ENCODE peak calls at places on chromosomes 6 and 20, in four cellular contexts. B is BE2C, V is endothelial cell, O is brain microvascular endothelial cell. G is an unnamed sample.

GRCh38 chr20:64239449-64240242 is 15.9 kb upstream of the PCMTD2 start:
- DNase-seq in B (no peak), V (no peak), O (no peak), G (no peak)

GRCh38 chr20:20501128-20501527 is 133.2 kb downstream of the INSM1 start:
- DNase-seq in B (no peak), V (no peak), O (no peak), G (no peak)

GRCh38 chr6:70210462-70210861 is 92.4 kb downstream of the COL9A1 start:
- DNase-seq in B (no peak), V (no peak), O (no peak), G (no peak)

GRCh38 chr6:117483645-117484016 is 1.2 kb downstream of the DCBLD1 start:
- DNase-seq in B (peak), V (no peak), O (no peak), G (no peak)

GRCh38 chr20:5919634-5920544 is 30.4 kb downstream of the TRMT6 start:
- DNase-seq in B (no peak), V (no peak), O (peak), G (no peak)

GRCh38 chr6:142683688-142684087 is 261.3 kb downstream of the HIVEP2 start:
- DNase-seq in B (no peak), V (no peak), O (no peak), G (no peak)

GRCh38 chr6:68743099-68743498 is 108.0 kb downstream of the ADGRB3 start:
- DNase-seq in B (no peak), V (no peak), O (no peak), G (no peak)

GRCh38 chr6:53860511-53860910 is 65.7 kb downstream of the LRRC1 start:
- DNase-seq in B (no peak), V (no peak), O (no peak), G (no peak)

GRCh38 chr20:6703047-6703446 is 64.4 kb upstream of the BMP2 start:
- DNase-seq in B (no peak), V (no peak), O (no peak), G (no peak)

GRCh38 chr20:10337291-10337690 is 96.7 kb downstream of the MKKS start:
- DNase-seq in B (no peak), V (no peak), O (no peak), G (no peak)

GRCh38 chr6:21999012-21999528 is 297.8 kb downstream of the PRL start:
- DNase-seq in B (peak), V (no peak), O (peak), G (no peak)

GRCh38 chr20:57662313-57663240 is 42.4 kb upstream of the ZBP1 start:
- DNase-seq in B (peak), V (no peak), O (no peak), G (peak)

GRCh38 chr20:45497971-45498494 is 17.4 kb downstream of the SPINT3 start:
- DNase-seq in B (no peak), V (no peak), O (no peak), G (no peak)

GRCh38 chr6:47041741-47042140 is 391 bp downstream of the ADGRF1 start:
- DNase-seq in B (no peak), V (no peak), O (no peak), G (no peak)

GRCh38 chr20:50381771-50382593 is 128.2 kb upstream of the PTPN1 start:
- DNase-seq in B (no peak), V (no peak), O (no peak), G (no peak)

GRCh38 chr6:9783567-9783966 is 631.3 kb downstream of the TFAP2A start:
- DNase-seq in B (no peak), V (no peak), O (no peak), G (no peak)

GRCh38 chr6:71444222-71444621 is 155.6 kb downstream of the OGFRL1 start:
- DNase-seq in B (no peak), V (no peak), O (no peak), G (no peak)

GRCh38 chr6:140849441-140849840 is 1283.3 kb upstream of the GJE1 start:
- DNase-seq in B (no peak), V (no peak), O (no peak), G (no peak)

GRCh38 chr6:35507221-35507620 is 5.5 kb downstream of the TULP1 start:
- DNase-seq in B (no peak), V (no peak), O (no peak), G (no peak)

GRCh38 chr20:47857994-47858557 is 72.8 kb upstream of the SULF2 start:
- DNase-seq in B (no peak), V (no peak), O (no peak), G (no peak)

GRCh38 chr6:68042339-68043121 is 592.6 kb upstream of the ADGRB3 start:
- DNase-seq in B (no peak), V (no peak), O (no peak), G (no peak)

GRCh38 chr6:129778793-129779192 is 68.8 kb upstream of the ARHGAP18 start:
- DNase-seq in B (no peak), V (no peak), O (no peak), G (no peak)

GRCh38 chr6:129773304-129773703 is 63.3 kb upstream of the ARHGAP18 start:
- DNase-seq in B (no peak), V (no peak), O (no peak), G (no peak)

GRCh38 chr6:129776542-129776941 is 66.6 kb upstream of the ARHGAP18 start:
- DNase-seq in B (no peak), V (no peak), O (no peak), G (no peak)

GRCh38 chr6:129774697-129775447 is 64.9 kb upstream of the ARHGAP18 start:
- DNase-seq in B (peak), V (peak), O (peak), G (peak)
- TF ChIP-seq CTCF in B (peak), V (peak), O (peak), G (peak)

GRCh38 chr6:7260291-7261029 is 52.5 kb downstream of the SSR1 start:
- DNase-seq in B (no peak), V (no peak), O (no peak), G (no peak)

GRCh38 chr6:7264041-7264440 is 49.0 kb downstream of the SSR1 start:
- DNase-seq in B (no peak), V (no peak), O (no peak), G (no peak)

GRCh38 chr6:7262746-7263335 is 50.2 kb downstream of the SSR1 start:
- DNase-seq in B (no peak), V (no peak), O (no peak), G (no peak)

GRCh38 chr6:7262037-7262461 is 51.0 kb downstream of the SSR1 start:
- DNase-seq in B (no peak), V (no peak), O (no peak), G (peak)

GRCh38 chr6:7261030-7261841 is 51.8 kb downstream of the SSR1 start:
- DNase-seq in B (peak), V (peak), O (peak), G (peak)
- TF ChIP-seq CTCF in B (no peak), V (no peak), O (no peak), G (no peak)

DNA sequence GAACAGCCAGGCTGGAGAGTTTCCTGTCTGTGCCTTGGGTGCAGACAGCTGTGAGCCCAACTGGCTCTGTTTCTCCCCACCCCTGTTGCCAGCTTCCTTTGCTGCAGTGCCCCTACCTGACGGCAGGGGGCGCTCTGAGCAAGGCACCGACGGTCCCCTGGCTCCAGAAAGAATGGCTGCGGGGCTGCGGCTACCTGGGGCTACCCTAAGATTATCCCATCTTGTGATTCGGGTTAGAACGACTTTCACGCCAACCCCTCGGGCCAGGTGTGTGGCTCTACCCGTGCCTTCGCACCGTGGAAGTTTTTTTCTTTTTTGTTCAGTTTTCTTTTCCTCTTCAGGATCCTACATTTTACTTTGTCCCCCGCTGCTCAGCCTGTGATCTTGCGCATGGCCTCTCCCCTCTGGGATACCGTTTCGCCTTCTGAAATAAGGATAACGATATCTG is 33.4 kb upstream of the AAR2 start:
- DNase-seq in B (peak), V (peak), O (peak), G (peak)
- TF ChIP-seq CTCF in B (peak), V (peak), O (peak), G (peak)

GRCh38 chr6:113562248-113562647 is 294.9 kb upstream of the MARCKS start:
- DNase-seq in B (no peak), V (no peak), O (no peak), G (no peak)

GRCh38 chr6:113560908-113561307 is 296.2 kb upstream of the MARCKS start:
- DNase-seq in B (no peak), V (no peak), O (peak), G (no peak)

GRCh38 chr6:113560376-113560775 is 296.8 kb upstream of the MARCKS start:
- DNase-seq in B (no peak), V (no peak), O (no peak), G (no peak)

GRCh38 chr6:113565306-113565705 is 291.8 kb upstream of the MARCKS start:
- DNase-seq in B (no peak), V (no peak), O (peak), G (no peak)

DNA sequence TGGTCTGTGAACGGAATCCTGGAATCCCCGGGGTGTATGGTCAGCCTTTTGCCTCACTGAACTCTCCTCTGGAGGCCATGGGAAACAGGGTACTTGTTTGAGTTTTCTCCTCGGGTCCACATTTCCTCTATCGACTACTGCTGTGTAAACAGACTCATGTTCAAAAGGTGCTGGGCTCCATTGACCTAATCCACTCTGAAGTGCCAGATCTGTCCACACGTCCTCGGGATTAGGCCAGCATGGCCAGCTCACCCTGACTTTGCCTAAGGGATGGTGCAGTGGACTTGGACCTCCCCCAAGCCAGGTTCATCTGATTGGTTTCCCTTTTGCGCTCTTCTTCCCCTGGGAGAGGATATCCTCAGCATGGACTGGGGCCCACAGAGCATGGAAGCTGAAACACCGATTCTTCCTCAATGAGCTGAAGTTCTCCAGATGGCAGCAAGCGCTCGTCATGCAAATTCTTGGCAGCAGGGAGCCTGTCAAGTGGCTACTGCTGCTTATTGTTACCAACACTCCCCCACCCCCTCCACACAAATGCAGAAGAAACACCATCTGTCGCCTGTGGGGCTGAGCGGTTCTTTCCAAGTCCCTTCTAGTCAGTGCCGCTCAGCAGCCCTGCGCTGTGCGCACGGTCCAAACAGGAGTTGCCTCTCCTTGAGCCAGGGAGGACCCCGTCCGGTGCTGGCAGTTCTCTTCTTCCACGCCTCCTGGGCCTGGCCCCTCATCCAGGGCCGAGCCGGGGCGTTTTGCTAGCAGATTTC is 292.6 kb upstream of the MARCKS start:
- DNase-seq in B (peak), V (peak), O (peak), G (peak)
- TF ChIP-seq CTCF in B (peak), V (no peak), O (peak), G (no peak)

GRCh38 chr6:169121013-169121412 is 132.6 kb downstream of the THBS2 start:
- DNase-seq in B (no peak), V (no peak), O (no peak), G (no peak)
- TF ChIP-seq CTCF in B (peak), V (peak), O (peak), G (no peak)